ENCODE peak calls at places on chromosomes 5 and 9, in four cellular contexts. X is glutamatergic neuron; D is mucosa of gallbladder; Y is stimulated activated CD4-positive, alpha-beta T cell treated with anti-CD3 and anti-CD28 coated beads, TNF-alpha, amount 100 ng/mL, for 1 hour. S is an unnamed sample.

GRCh38 chr9:89489548-89490527 is 8.1 kb downstream of the SEMA4D start:
- DNase-seq in X (no peak), D (no peak), Y (no peak), S (no peak)

GRCh38 chr9:91395553-91396470 is 27.8 kb downstream of the NFIL3 start:
- DNase-seq in X (no peak), D (no peak), Y (no peak), S (no peak)

GRCh38 chr5:41195228-41195627 is 18.1 kb downstream of the C6 start:
- DNase-seq in X (no peak), D (no peak), Y (no peak), S (no peak)

GRCh38 chr5:139251281-139251687 is 42.3 kb upstream of the MATR3 start:
- DNase-seq in X (no peak), D (no peak), Y (no peak), S (peak)

GRCh38 chr9:26727471-26727870 is 165.1 kb downstream of the CAAP1 start:
- DNase-seq in X (no peak), D (no peak), Y (no peak), S (no peak)

GRCh38 chr9:21153688-21154608 is 12.3 kb upstream of the IFNW1 start:
- DNase-seq in X (no peak), D (no peak), Y (no peak), S (no peak)

GRCh38 chr9:76192013-76192412 is 202.2 kb downstream of the RFK start:
- DNase-seq in X (no peak), D (no peak), Y (no peak), S (no peak)

GRCh38 chr5:31270396-31270795 is 76.9 kb downstream of the CDH6 start:
- DNase-seq in X (no peak), D (no peak), Y (no peak), S (no peak)

GRCh38 chr9:63859475-63860215 is 1425.4 kb downstream of the FOXD4L5 start:
- DNase-seq in X (no peak), D (no peak), Y (no peak), S (no peak)

GRCh38 chr9:35756743-35757526 is 2.9 kb upstream of the MSMP start:
- DNase-seq in X (peak), D (peak), Y (peak), S (peak)

GRCh38 chr9:121160025-121160424 is 41.6 kb downstream of the RAB14 start:
- DNase-seq in X (no peak), D (no peak), Y (no peak), S (no peak)

GRCh38 chr9:130265431-130266235 is at the start of gene HMCN2:
- DNase-seq in X (peak), D (no peak), Y (no peak), S (no peak)

GRCh38 chr9:7974335-7975005 is 174.9 kb upstream of the DMAC1 start:
- DNase-seq in X (no peak), D (no peak), Y (no peak), S (no peak)

GRCh38 chr5:172010278-172010677 is 3.8 kb upstream of the FBXW11 start:
- DNase-seq in X (no peak), D (no peak), Y (no peak), S (no peak)

GRCh38 chr5:169122951-169123350 is 178.0 kb downstream of the SLIT3 start:
- DNase-seq in X (no peak), D (no peak), Y (no peak), S (no peak)

GRCh38 chr5:57412010-57412409 is 70.6 kb downstream of the ACTBL2 start:
- DNase-seq in X (no peak), D (no peak), Y (no peak), S (no peak)

S was measured in transverse colon.